ENCODE peak calls at places on chromosomes 1 and 21, in four cellular contexts. X is NCI-H748 treated with DMSO at 0.1 percent for 48 hours, L is fibroblast of pulmonary artery, G is BJ. Q is an unnamed sample.

GRCh38 chr21:38959686-38960049 is 153.9 kb downstream of the ETS2 start:
- DNase-seq in G (no peak), L (no peak), X (no peak), Q (no peak)

GRCh38 chr1:26317612-26318337 is at the start of gene CD52:
- DNase-seq in G (no peak), L (no peak), X (no peak), Q (peak)

GRCh38 chr1:150513275-150513885 is 2.2 kb upstream of the FALEC start:
- DNase-seq in X (no peak), L (no peak), G (no peak), Q (no peak)

GRCh38 chr1:167374014-167374413 is 144.3 kb downstream of the CD247 start:
- DNase-seq in G (no peak), L (no peak), X (no peak), Q (peak)

GRCh38 chr1:17061486-17062271 is 7.8 kb upstream of the SDHB start:
- DNase-seq in G (no peak), L (no peak), X (no peak), Q (no peak)

GRCh38 chr1:178192686-178193085 is 98.8 kb downstream of the RASAL2 start:
- DNase-seq in G (no peak), X (no peak), L (peak), Q (no peak)

GRCh38 chr1:89781494-89782126 is 39.2 kb upstream of the LRRC8D start:
- DNase-seq in L (peak), G (no peak), X (no peak), Q (no peak)

GRCh38 chr1:17348593-17349234 is 23.3 kb upstream of the PADI6 start:
- DNase-seq in L (no peak), X (no peak), G (no peak), Q (peak)

GRCh38 chr1:227120827-227121226 is 180.7 kb downstream of the COQ8A start:
- DNase-seq in X (no peak), L (no peak), G (no peak), Q (no peak)

GRCh38 chr1:71464016-71464415 is 383.2 kb upstream of the ZRANB2 start:
- DNase-seq in X (no peak), G (peak), L (no peak), Q (no peak)

GRCh38 chr1:184882649-184883303 is 91.5 kb downstream of the NIBAN1 start:
- DNase-seq in X (no peak), L (peak), G (no peak), Q (no peak)

GRCh38 chr1:145979746-145980435 is 15.4 kb downstream of the POLR3GL start:
- DNase-seq in G (no peak), L (peak), X (no peak), Q (peak)

GRCh38 chr1:16229976-16230740 is 6.8 kb downstream of the CPLANE2 start:
- DNase-seq in L (no peak), X (no peak), G (no peak), Q (no peak)

GRCh38 chr1:152756872-152757271 is 953 bp upstream of the KPRP start:
- DNase-seq in L (no peak), X (no peak), G (no peak), Q (no peak)

GRCh38 chr1:117634631-117635030 is 28.8 kb downstream of the TENT5C start:
- DNase-seq in X (no peak), L (no peak), G (no peak), Q (no peak)

GRCh38 chr1:156815851-156816536 is 654 bp downstream of the SH2D2A start:
- DNase-seq in X (no peak), L (no peak), G (no peak), Q (no peak)

GRCh38 chr1:154186852-154187501 is 4.9 kb downstream of the TPM3 start:
- DNase-seq in G (no peak), X (no peak), L (no peak), Q (no peak)

GRCh38 chr1:152018537-152018936 is 18.3 kb downstream of the S100A11 start:
- DNase-seq in G (no peak), X (no peak), L (peak), Q (peak)

GRCh38 chr1:178706467-178706866 is 18.6 kb upstream of the RALGPS2 start:
- DNase-seq in X (no peak), G (no peak), L (peak), Q (no peak)

GRCh38 chr1:198919667-198920398 is 281.0 kb downstream of the PTPRC start:
- DNase-seq in L (no peak), G (no peak), X (no peak), Q (no peak)

GRCh38 chr1:56548566-56548965 is 30.8 kb downstream of the PLPP3 start:
- DNase-seq in L (no peak), X (no peak), G (no peak), Q (no peak)

GRCh38 chr1:234613128-234613875 is 3.3 kb upstream of the IRF2BP2 start:
- DNase-seq in L (peak), G (no peak), X (no peak), Q (no peak)

GRCh38 chr1:8880068-8880676 is 1.7 kb upstream of the ENO1 start:
- DNase-seq in X (no peak), L (peak), G (peak), Q (peak)

GRCh38 chr21:27275294-27275927 is 308.5 kb upstream of the ADAMTS5 start:
- DNase-seq in G (peak), X (no peak), L (peak), Q (no peak)

GRCh38 chr1:156911587-156912298 is 8.7 kb upstream of the LRRC71 start:
- DNase-seq in X (no peak), G (no peak), L (no peak), Q (no peak)

GRCh38 chr1:241624925-241625324 is 15.2 kb downstream of the CHML start:
- DNase-seq in G (no peak), X (no peak), L (no peak), Q (no peak)

GRCh38 chr1:20735581-20736111 is 3.1 kb upstream of the SH2D5 start:
- DNase-seq in G (no peak), L (peak), X (no peak), Q (no peak)

GRCh38 chr1:90959352-90960206 is 62.3 kb downstream of the ZNF644 start:
- DNase-seq in G (no peak), X (no peak), L (peak), Q (no peak)

GRCh38 chr1:35883681-35884155 is 709 bp downstream of the AGO1 start:
- DNase-seq in L (no peak), G (no peak), X (peak), Q (peak)